ENCODE peak calls at places on chromosomes 3 and 15, in five cellular contexts. Z is A549, O is GM12878, C is K562, N is HepG2. W is an unnamed sample.

GRCh38 chr3:24704496-24704895 is 209.8 kb upstream of the THRB start:
- DNase-seq in Z (no peak), O (no peak), C (no peak), N (no peak), W (no peak)

GRCh38 chr3:32460031-32460749 is 42.5 kb downstream of the CMTM6 start:
- DNase-seq in Z (no peak), O (no peak), C (no peak), N (no peak), W (peak; percentile 98)

GRCh38 chr15:60744826-60745225 is 265.9 kb upstream of the ICE2 start:
- DNase-seq in Z (no peak), O (no peak), C (no peak), N (no peak), W (no peak)

GRCh38 chr15:77790481-77790880 is 157.8 kb upstream of the LINGO1 start:
- DNase-seq in Z (no peak), O (no peak), C (no peak), N (no peak), W (no peak)

GRCh38 chr3:175940881-175941280 is 1081.7 kb downstream of the NAALADL2 start:
- DNase-seq in Z (no peak), O (no peak), C (no peak), N (peak; percentile 3), W (peak; percentile 91)

GRCh38 chr3:5162102-5162501 is 25.4 kb upstream of the EDEM1 start:
- DNase-seq in Z (no peak), O (no peak), C (no peak), N (peak; percentile 26), W (no peak)

GRCh38 chr3:64848822-64849221 is 161.0 kb upstream of the ADAMTS9 start:
- DNase-seq in Z (no peak), O (no peak), C (no peak), N (no peak), W (no peak)

GRCh38 chr15:39451121-39451698 is 129.7 kb upstream of the THBS1 start:
- DNase-seq in Z (no peak), O (no peak), C (no peak), N (no peak), W (no peak)

GRCh38 chr15:30791239-30791638 is 112.5 kb upstream of the FAN1 start:
- DNase-seq in Z (peak; percentile 4), O (no peak), C (peak; percentile 75), N (no peak), W (peak; percentile 77)

GRCh38 chr15:52677593-52677992 is 1.6 kb downstream of the ATOSA start:
- DNase-seq in Z (no peak), O (peak; percentile 46), C (no peak), N (no peak), W (no peak)

GRCh38 chr15:31234815-31235214 is 91.8 kb upstream of the KLF13 start:
- DNase-seq in Z (no peak), O (no peak), C (no peak), N (no peak), W (no peak)

GRCh38 chr3:143885803-143886427 is 37.6 kb upstream of the SLC9A9 start:
- DNase-seq in Z (peak; percentile 18), O (peak; percentile 15), C (peak; percentile 49), N (peak; percentile 41), W (peak; percentile 74)

GRCh38 chr3:94303897-94304296 is 241.0 kb downstream of the NSUN3 start:
- DNase-seq in Z (no peak), O (no peak), C (no peak), N (no peak), W (peak; percentile 32)

GRCh38 chr3:37981348-37981664 is 9.3 kb upstream of the VILL start:
- DNase-seq in Z (no peak), O (no peak), C (no peak), N (no peak), W (no peak)

GRCh38 chr3:129433565-129433964 is 5.1 kb upstream of the EFCAB12 start:
- DNase-seq in Z (no peak), O (no peak), C (no peak), N (no peak), W (no peak)

GRCh38 chr3:58179235-58180098 is 31.3 kb downstream of the DNASE1L3 start:
- DNase-seq in Z (no peak), O (no peak), C (no peak), N (no peak), W (no peak)

GRCh38 chr3:21310176-21310575 is 440.8 kb downstream of the ZNF385D start:
- DNase-seq in Z (no peak), O (no peak), C (no peak), N (no peak), W (no peak)

GRCh38 chr3:14423197-14423743 is 20.9 kb downstream of the SLC6A6 start:
- DNase-seq in Z (no peak), O (no peak), C (no peak), N (peak; percentile 82), W (no peak)

GRCh38 chr3:14423963-14424362 is 21.6 kb downstream of the SLC6A6 start:
- DNase-seq in Z (no peak), O (no peak), C (no peak), N (no peak), W (no peak)

GRCh38 chr3:14425574-14426304 is 23.3 kb downstream of the SLC6A6 start:
- DNase-seq in Z (no peak), O (no peak), C (no peak), N (no peak), W (no peak)

GRCh38 chr3:14426305-14426620 is 23.9 kb downstream of the SLC6A6 start:
- DNase-seq in Z (no peak), O (no peak), C (no peak), N (no peak), W (no peak)

DNA sequence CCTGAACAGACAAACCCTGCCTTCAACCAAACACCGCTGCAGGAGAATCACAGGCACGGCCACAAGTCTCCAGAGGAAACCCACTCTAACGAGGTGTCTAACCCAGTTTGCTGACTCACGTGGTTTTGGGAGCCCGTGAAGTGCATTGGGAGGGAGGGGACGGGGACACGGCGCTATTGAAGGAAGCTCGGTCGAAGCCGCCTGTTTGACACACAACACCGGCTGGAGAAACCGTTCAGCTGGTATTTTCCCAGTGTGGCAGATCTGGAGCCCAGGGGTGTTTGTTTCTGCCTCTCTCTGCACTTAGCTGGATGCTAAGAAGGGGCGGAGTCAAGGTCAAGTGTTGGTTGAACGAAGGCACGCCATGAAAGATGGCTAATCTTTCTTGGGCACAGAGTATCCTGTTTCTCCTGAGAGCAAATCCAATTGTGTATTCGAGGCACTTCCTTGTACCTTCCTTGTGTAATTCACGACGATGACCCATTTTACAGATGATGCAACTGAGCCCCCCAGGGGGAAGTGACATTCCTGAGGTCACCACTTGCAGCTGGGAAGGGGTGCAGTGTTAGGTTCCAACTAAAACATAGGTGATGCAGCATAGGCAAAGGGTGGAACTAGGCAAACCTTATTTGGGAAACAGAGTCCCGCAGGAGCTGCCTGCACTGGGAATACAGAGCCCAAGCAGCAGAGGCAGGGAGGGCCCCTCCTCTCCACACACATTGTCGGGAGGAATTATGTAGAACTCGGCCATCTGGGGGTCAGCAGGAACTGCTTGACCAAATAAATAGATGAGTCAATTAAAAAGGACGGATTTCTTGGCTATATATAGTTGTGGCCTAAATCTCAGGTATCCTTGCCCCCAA is 22.5 kb downstream of the SLC6A6 start:
- DNase-seq in Z (no peak), O (no peak), C (peak; percentile 52), N (no peak), W (peak; percentile 51)
- TF ChIP-seq JUNB in Z (no peak), O (no peak), C (no peak), N (no peak), W (no peak)

GRCh38 chr15:84572231-84572630 is 28.6 kb upstream of the ZSCAN2 start:
- DNase-seq in Z (no peak), O (no peak), C (no peak), N (no peak), W (no peak)
- H3K27ac ChIP-seq in Z (no peak overlapping the region), O (no peak overlapping the region), C (no peak overlapping the region), N (no peak overlapping the region), W (no peak overlapping the region)

GRCh38 chr3:31081031-31081662 is 186.7 kb upstream of the GADL1 start:
- DNase-seq in Z (no peak), O (no peak), C (no peak), N (no peak), W (no peak)
- TF ChIP-seq JUNB in Z (no peak), O (no peak), C (no peak), N (no peak), W (no peak)

DNA sequence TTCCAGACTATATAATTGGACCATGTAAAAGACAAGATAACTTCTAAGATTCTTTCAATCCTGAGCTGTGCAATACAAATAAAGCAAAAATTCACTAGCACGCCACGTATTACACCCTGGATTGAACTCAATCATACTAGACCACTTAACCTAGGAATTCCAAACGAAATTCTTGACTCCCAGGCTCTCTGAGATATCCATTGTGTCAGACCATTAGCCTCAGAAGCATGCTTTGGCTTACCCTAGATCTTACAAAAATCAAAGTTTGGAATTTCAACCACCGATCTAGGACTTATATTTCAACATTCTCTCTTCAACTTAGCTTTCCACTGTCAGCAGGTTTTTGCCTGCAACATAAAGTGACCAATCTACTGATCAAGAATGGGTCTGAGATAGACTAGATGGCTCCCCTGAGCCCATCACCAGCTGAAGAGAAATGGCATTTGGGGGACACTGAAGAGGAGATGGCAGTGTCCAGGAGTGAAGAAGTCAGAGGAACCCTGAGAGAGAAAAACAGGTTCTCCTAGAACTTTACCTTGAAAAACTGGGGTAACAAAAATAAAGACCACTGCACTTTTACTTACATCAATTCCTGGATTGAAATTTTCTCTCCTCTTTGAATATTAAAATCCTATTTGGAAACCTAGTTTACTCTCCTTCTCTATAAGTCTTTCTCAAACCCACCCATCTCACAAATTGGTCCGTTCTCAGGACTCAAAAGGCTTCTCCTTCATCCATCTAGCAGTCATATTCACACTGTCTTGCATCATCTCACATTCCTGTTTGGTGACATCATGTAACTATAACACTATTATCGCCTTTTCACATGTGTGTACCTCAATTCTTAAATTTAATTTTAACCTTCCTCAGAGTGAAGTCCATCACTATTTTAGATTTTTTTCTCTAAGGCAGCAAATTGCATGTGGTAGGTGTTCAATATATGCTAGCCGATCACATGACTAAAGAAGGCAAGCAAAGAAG is 18.5 kb downstream of the CPNE4 start:
- DNase-seq in Z (no peak), O (no peak), C (no peak), N (no peak), W (no peak)
- H3K27ac ChIP-seq in Z (no peak overlapping the region), O (no peak overlapping the region), C (no peak overlapping the region), N (no peak overlapping the region), W (no peak overlapping the region)

W was measured in GM23338.